ENCODE peak calls at places on chromosomes 11 and 22, in four cellular contexts. One of them, this sample, is unnamed.

GRCh38 chr22:30649430-30650007 is 13.9 kb downstream of the SLC35E4 start:
- DNase-seq in cardiac muscle cell: peak
- DNase-seq in naive thymus-derived CD4-positive, alpha-beta T cell: peak
- DNase-seq in gastrocnemius medialis: no peak
- DNase-seq in this sample: no peak

GRCh38 chr11:124915541-124916369 is 3.3 kb upstream of the HEPN1 start:
- DNase-seq in cardiac muscle cell: peak
- DNase-seq in naive thymus-derived CD4-positive, alpha-beta T cell: no peak
- DNase-seq in gastrocnemius medialis: no peak
- DNase-seq in this sample: no peak

GRCh38 chr22:37553725-37554124 is 6.6 kb upstream of the CDC42EP1 start:
- DNase-seq in cardiac muscle cell: no peak
- DNase-seq in naive thymus-derived CD4-positive, alpha-beta T cell: no peak
- DNase-seq in gastrocnemius medialis: no peak
- DNase-seq in this sample: no peak

GRCh38 chr11:131370090-131370751 is at the start of gene NTM:
- DNase-seq in cardiac muscle cell: peak
- DNase-seq in naive thymus-derived CD4-positive, alpha-beta T cell: no peak
- DNase-seq in gastrocnemius medialis: peak
- DNase-seq in this sample: peak

GRCh38 chr11:128926437-128927107 is 16.1 kb downstream of the TP53AIP1 start:
- DNase-seq in cardiac muscle cell: no peak
- DNase-seq in naive thymus-derived CD4-positive, alpha-beta T cell: no peak
- DNase-seq in gastrocnemius medialis: no peak
- DNase-seq in this sample: no peak

GRCh38 chr22:29689872-29690213 is 30.0 kb upstream of the CABP7 start:
- DNase-seq in cardiac muscle cell: peak
- DNase-seq in naive thymus-derived CD4-positive, alpha-beta T cell: peak
- DNase-seq in gastrocnemius medialis: peak
- DNase-seq in this sample: peak

GRCh38 chr11:64715756-64716470 is 7.1 kb downstream of the NRXN2 start:
- DNase-seq in cardiac muscle cell: no peak
- DNase-seq in naive thymus-derived CD4-positive, alpha-beta T cell: no peak
- DNase-seq in gastrocnemius medialis: no peak
- DNase-seq in this sample: no peak

GRCh38 chr22:20395181-20395896 is 1.4 kb downstream of the ZNF74 start:
- DNase-seq in cardiac muscle cell: no peak
- DNase-seq in naive thymus-derived CD4-positive, alpha-beta T cell: no peak
- DNase-seq in gastrocnemius medialis: no peak
- DNase-seq in this sample: no peak

GRCh38 chr11:111195192-111195591 is 50.3 kb upstream of the POU2AF2 start:
- DNase-seq in cardiac muscle cell: no peak
- DNase-seq in naive thymus-derived CD4-positive, alpha-beta T cell: no peak
- DNase-seq in gastrocnemius medialis: no peak
- DNase-seq in this sample: no peak

GRCh38 chr11:76700177-76701100 is 29.9 kb upstream of the LRRC32 start:
- DNase-seq in cardiac muscle cell: peak
- DNase-seq in naive thymus-derived CD4-positive, alpha-beta T cell: no peak
- DNase-seq in gastrocnemius medialis: peak
- DNase-seq in this sample: no peak

GRCh38 chr11:112294688-112295340 is 34.2 kb upstream of the PLET1 start:
- DNase-seq in cardiac muscle cell: peak
- DNase-seq in naive thymus-derived CD4-positive, alpha-beta T cell: no peak
- DNase-seq in gastrocnemius medialis: no peak
- DNase-seq in this sample: no peak

GRCh38 chr22:40620464-40621046 is 16.0 kb downstream of the MRTFA start:
- DNase-seq in cardiac muscle cell: peak
- DNase-seq in naive thymus-derived CD4-positive, alpha-beta T cell: no peak
- DNase-seq in gastrocnemius medialis: no peak
- DNase-seq in this sample: no peak

GRCh38 chr11:124415356-124415923 is 9.2 kb downstream of the OR8B4 start:
- DNase-seq in cardiac muscle cell: peak
- DNase-seq in naive thymus-derived CD4-positive, alpha-beta T cell: no peak
- DNase-seq in gastrocnemius medialis: no peak
- DNase-seq in this sample: no peak

GRCh38 chr11:112532506-112532905 is 271.8 kb upstream of the PLET1 start:
- DNase-seq in cardiac muscle cell: no peak
- DNase-seq in naive thymus-derived CD4-positive, alpha-beta T cell: no peak
- DNase-seq in gastrocnemius medialis: no peak
- DNase-seq in this sample: no peak

GRCh38 chr11:56122073-56122472 is at the start of gene OR8H3:
- DNase-seq in cardiac muscle cell: no peak
- DNase-seq in naive thymus-derived CD4-positive, alpha-beta T cell: no peak
- DNase-seq in gastrocnemius medialis: no peak
- DNase-seq in this sample: no peak

GRCh38 chr11:100866453-100866852 is 179.4 kb downstream of the ARHGAP42 start:
- DNase-seq in cardiac muscle cell: no peak
- DNase-seq in naive thymus-derived CD4-positive, alpha-beta T cell: no peak
- DNase-seq in gastrocnemius medialis: no peak
- DNase-seq in this sample: no peak

GRCh38 chr22:42091446-42091764 is 833 bp upstream of the NDUFA6 start:
- DNase-seq in cardiac muscle cell: no peak
- DNase-seq in naive thymus-derived CD4-positive, alpha-beta T cell: no peak
- DNase-seq in gastrocnemius medialis: no peak
- DNase-seq in this sample: no peak

GRCh38 chr11:121389651-121390050 is 62.5 kb upstream of the SORL1 start:
- DNase-seq in cardiac muscle cell: peak
- DNase-seq in naive thymus-derived CD4-positive, alpha-beta T cell: no peak
- DNase-seq in gastrocnemius medialis: no peak
- DNase-seq in this sample: peak

GRCh38 chr11:13009921-13010736 is 1.0 kb downstream of the RASSF10 start:
- DNase-seq in cardiac muscle cell: peak
- DNase-seq in naive thymus-derived CD4-positive, alpha-beta T cell: no peak
- DNase-seq in gastrocnemius medialis: no peak
- DNase-seq in this sample: no peak

GRCh38 chr11:100676901-100677300 is 10.2 kb upstream of the ARHGAP42 start:
- DNase-seq in cardiac muscle cell: no peak
- DNase-seq in naive thymus-derived CD4-positive, alpha-beta T cell: no peak
- DNase-seq in gastrocnemius medialis: no peak
- DNase-seq in this sample: no peak

GRCh38 chr11:5622802-5623201 is 2.0 kb upstream of the TRIM34 start:
- DNase-seq in cardiac muscle cell: no peak
- DNase-seq in naive thymus-derived CD4-positive, alpha-beta T cell: no peak
- DNase-seq in gastrocnemius medialis: no peak
- DNase-seq in this sample: no peak

GRCh38 chr11:66410191-66410590 is 10.6 kb upstream of the NPAS4 start:
- DNase-seq in cardiac muscle cell: no peak
- DNase-seq in naive thymus-derived CD4-positive, alpha-beta T cell: no peak
- DNase-seq in gastrocnemius medialis: no peak
- DNase-seq in this sample: no peak

GRCh38 chr11:28547395-28547794 is 439.2 kb downstream of the METTL15 start:
- DNase-seq in cardiac muscle cell: no peak
- DNase-seq in naive thymus-derived CD4-positive, alpha-beta T cell: no peak
- DNase-seq in gastrocnemius medialis: no peak
- DNase-seq in this sample: no peak

GRCh38 chr22:19991645-19992451 is 24.8 kb downstream of the ARVCF start:
- DNase-seq in cardiac muscle cell: no peak
- DNase-seq in naive thymus-derived CD4-positive, alpha-beta T cell: no peak
- DNase-seq in gastrocnemius medialis: no peak
- DNase-seq in this sample: no peak

GRCh38 chr11:63536669-63537292 is at the start of gene PLAAT4:
- DNase-seq in cardiac muscle cell: peak
- DNase-seq in naive thymus-derived CD4-positive, alpha-beta T cell: peak
- DNase-seq in gastrocnemius medialis: no peak
- DNase-seq in this sample: no peak

GRCh38 chr22:28013611-28014010 is 94.6 kb upstream of the PITPNB start:
- DNase-seq in cardiac muscle cell: no peak
- DNase-seq in naive thymus-derived CD4-positive, alpha-beta T cell: no peak
- DNase-seq in gastrocnemius medialis: no peak
- DNase-seq in this sample: no peak

GRCh38 chr11:69377029-69377952 is 83.3 kb downstream of the MYEOV start:
- DNase-seq in cardiac muscle cell: no peak
- DNase-seq in naive thymus-derived CD4-positive, alpha-beta T cell: no peak
- DNase-seq in gastrocnemius medialis: no peak
- DNase-seq in this sample: no peak

GRCh38 chr11:66619080-66619554 is 2.7 kb downstream of the RBM14 start:
- DNase-seq in cardiac muscle cell: peak
- DNase-seq in naive thymus-derived CD4-positive, alpha-beta T cell: no peak
- DNase-seq in gastrocnemius medialis: no peak
- DNase-seq in this sample: peak

DNA sequence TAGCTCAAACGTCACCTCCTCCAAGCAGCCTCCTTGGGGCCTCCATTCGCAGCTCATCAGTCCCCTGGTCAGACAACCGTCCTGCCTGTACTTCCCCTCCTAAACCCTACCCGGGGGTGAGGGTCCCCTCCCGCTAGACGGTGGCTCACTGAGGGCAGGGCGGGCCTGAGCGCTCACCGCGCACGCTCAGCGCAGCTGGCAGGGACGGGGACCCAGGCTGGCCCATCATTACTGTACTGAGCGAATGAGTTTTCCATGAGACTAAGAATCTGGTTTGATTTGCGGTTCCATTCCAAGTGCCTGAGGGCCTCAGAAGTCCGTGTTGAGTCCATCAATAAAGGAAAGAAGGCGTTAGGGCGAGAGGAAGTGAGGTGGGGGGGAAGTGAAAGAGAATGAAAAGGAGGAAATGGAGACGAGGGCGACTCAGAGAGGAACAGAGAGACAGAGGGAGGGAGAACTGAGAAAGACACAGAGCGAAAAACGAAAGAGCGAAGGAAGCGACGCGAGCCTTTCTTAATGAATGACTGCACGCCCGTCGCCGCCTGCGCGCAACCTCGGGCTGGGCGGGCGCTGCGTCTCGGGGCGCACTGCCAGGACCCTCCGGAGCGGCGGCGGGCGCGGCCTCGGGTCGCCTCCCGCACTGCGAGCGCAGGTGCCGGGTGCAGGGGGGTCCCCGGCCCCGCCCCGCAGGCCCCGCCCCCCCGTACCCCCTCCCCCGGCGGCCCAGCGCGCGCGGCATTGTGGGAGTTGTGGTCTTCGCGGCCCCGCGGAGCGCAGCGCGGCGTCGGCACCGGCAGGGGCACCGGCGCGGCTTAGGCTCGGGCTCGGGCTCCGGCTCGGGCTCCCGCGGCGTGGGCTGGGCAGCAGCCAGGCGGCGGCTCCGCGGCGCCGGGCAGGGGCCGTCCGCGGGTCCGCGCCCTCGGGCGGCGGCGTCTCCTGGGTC is at the start of gene ASPHD2:
- DNase-seq in cardiac muscle cell: peak
- DNase-seq in naive thymus-derived CD4-positive, alpha-beta T cell: peak
- DNase-seq in gastrocnemius medialis: no peak
- DNase-seq in this sample: no peak
- H3K27ac ChIP-seq in cardiac muscle cell: no peak
- H3K27ac ChIP-seq in naive thymus-derived CD4-positive, alpha-beta T cell: peak
- H3K27ac ChIP-seq in gastrocnemius medialis: no peak
- H3K27ac ChIP-seq in this sample: peak

GRCh38 chr11:27429740-27430451 is 42.7 kb downstream of the LGR4 start:
- DNase-seq in cardiac muscle cell: no peak
- DNase-seq in naive thymus-derived CD4-positive, alpha-beta T cell: no peak
- DNase-seq in gastrocnemius medialis: no peak
- DNase-seq in this sample: no peak
- H3K27ac ChIP-seq in cardiac muscle cell: peak
- H3K27ac ChIP-seq in naive thymus-derived CD4-positive, alpha-beta T cell: no peak
- H3K27ac ChIP-seq in gastrocnemius medialis: no peak
- H3K27ac ChIP-seq in this sample: no peak

GRCh38 chr22:44304906-44305305 is 7.8 kb downstream of the SHISAL1 start:
- DNase-seq in cardiac muscle cell: no peak
- DNase-seq in naive thymus-derived CD4-positive, alpha-beta T cell: no peak
- DNase-seq in gastrocnemius medialis: no peak
- DNase-seq in this sample: no peak
- H3K27ac ChIP-seq in cardiac muscle cell: no peak
- H3K27ac ChIP-seq in naive thymus-derived CD4-positive, alpha-beta T cell: no peak
- H3K27ac ChIP-seq in gastrocnemius medialis: no peak
- H3K27ac ChIP-seq in this sample: no peak

GRCh38 chr11:32555091-32555490 is 28.5 kb upstream of the EIF3M start:
- DNase-seq in cardiac muscle cell: no peak
- DNase-seq in naive thymus-derived CD4-positive, alpha-beta T cell: no peak
- DNase-seq in gastrocnemius medialis: no peak
- DNase-seq in this sample: no peak
- H3K27ac ChIP-seq in cardiac muscle cell: no peak
- H3K27ac ChIP-seq in naive thymus-derived CD4-positive, alpha-beta T cell: no peak
- H3K27ac ChIP-seq in gastrocnemius medialis: no peak
- H3K27ac ChIP-seq in this sample: no peak

GRCh38 chr22:17944205-17944725 is 80.1 kb downstream of the MICAL3 start:
- DNase-seq in cardiac muscle cell: no peak
- DNase-seq in naive thymus-derived CD4-positive, alpha-beta T cell: no peak
- DNase-seq in gastrocnemius medialis: no peak
- DNase-seq in this sample: no peak

GRCh38 chr22:17945851-17946690 is 78.3 kb downstream of the MICAL3 start:
- DNase-seq in cardiac muscle cell: no peak
- DNase-seq in naive thymus-derived CD4-positive, alpha-beta T cell: no peak
- DNase-seq in gastrocnemius medialis: no peak
- DNase-seq in this sample: no peak

GRCh38 chr22:17946691-17947367 is 77.5 kb downstream of the MICAL3 start:
- DNase-seq in cardiac muscle cell: no peak
- DNase-seq in naive thymus-derived CD4-positive, alpha-beta T cell: no peak
- DNase-seq in gastrocnemius medialis: no peak
- DNase-seq in this sample: no peak

GRCh38 chr22:17943533-17944204 is 80.7 kb downstream of the MICAL3 start:
- DNase-seq in cardiac muscle cell: no peak
- DNase-seq in naive thymus-derived CD4-positive, alpha-beta T cell: no peak
- DNase-seq in gastrocnemius medialis: no peak
- DNase-seq in this sample: peak

GRCh38 chr22:17945156-17945850 is 79.1 kb downstream of the MICAL3 start:
- DNase-seq in cardiac muscle cell: no peak
- DNase-seq in naive thymus-derived CD4-positive, alpha-beta T cell: no peak
- DNase-seq in gastrocnemius medialis: no peak
- DNase-seq in this sample: no peak
- H3K27ac ChIP-seq in cardiac muscle cell: peak
- H3K27ac ChIP-seq in naive thymus-derived CD4-positive, alpha-beta T cell: no peak
- H3K27ac ChIP-seq in gastrocnemius medialis: peak
- H3K27ac ChIP-seq in this sample: peak

DNA sequence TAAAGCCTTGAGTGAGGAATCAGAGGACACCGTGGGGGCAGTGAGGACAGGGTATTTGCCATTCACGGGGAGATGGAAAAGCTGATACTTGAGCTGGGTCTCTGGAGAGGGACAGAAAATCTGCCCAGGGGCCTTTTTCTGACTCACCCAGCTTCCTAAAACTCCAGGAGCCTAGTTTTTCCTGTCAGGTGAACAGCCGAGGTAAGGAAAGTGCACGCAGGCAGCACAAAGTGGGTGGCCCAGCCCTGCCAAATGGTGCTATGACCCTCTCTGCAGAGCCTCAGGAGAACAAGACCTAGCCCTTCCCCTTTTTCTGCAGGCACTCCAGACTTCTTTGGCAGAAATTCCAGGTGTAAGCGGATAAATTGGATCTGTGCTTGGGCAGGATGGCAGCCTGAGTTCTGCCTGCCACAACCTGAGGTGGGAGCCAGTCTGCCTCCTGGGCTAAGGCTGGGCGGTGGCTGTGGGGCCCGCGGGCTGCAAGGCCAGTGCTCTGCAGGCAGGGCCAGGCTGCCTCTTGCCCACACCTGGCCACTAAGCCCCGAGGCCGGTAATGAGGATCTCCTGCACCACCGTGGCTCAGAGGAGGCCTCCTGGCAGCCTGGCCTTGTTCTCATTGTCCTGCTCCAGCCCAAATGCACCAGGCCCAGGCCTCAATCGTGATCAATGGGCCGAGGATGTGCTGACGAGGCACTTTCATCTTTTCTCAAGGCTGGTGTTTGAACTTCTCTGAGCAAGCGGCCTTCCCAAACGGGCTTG is 72.9 kb upstream of the LMO1 start:
- DNase-seq in cardiac muscle cell: no peak
- DNase-seq in naive thymus-derived CD4-positive, alpha-beta T cell: no peak
- DNase-seq in gastrocnemius medialis: no peak
- DNase-seq in this sample: no peak
- H3K27ac ChIP-seq in cardiac muscle cell: no peak
- H3K27ac ChIP-seq in naive thymus-derived CD4-positive, alpha-beta T cell: no peak
- H3K27ac ChIP-seq in gastrocnemius medialis: no peak
- H3K27ac ChIP-seq in this sample: no peak

GRCh38 chr11:944711-945470 is 19.2 kb downstream of the AP2A2 start:
- DNase-seq in cardiac muscle cell: peak
- DNase-seq in naive thymus-derived CD4-positive, alpha-beta T cell: no peak
- DNase-seq in gastrocnemius medialis: no peak
- DNase-seq in this sample: no peak
- H3K27ac ChIP-seq in cardiac muscle cell: peak
- H3K27ac ChIP-seq in naive thymus-derived CD4-positive, alpha-beta T cell: no peak
- H3K27ac ChIP-seq in gastrocnemius medialis: no peak
- H3K27ac ChIP-seq in this sample: no peak